ENCODE peak calls at places on chromosomes 1 and 21, in nine cellular contexts. B, P, S, T, D, I, C, Z and Q are unnamed samples.

GRCh38 chr1:188170935-188171334 is 1342.2 kb downstream of the PLA2G4A start:
- DNase-seq in B (no peak), P (no peak), S (no peak), T (no peak), D (no peak), I (no peak), C (no peak), Z (no peak), Q (no peak)

GRCh38 chr21:29349702-29350101 is 51.0 kb downstream of the BACH1 start:
- DNase-seq in B (no peak), P (no peak), S (no peak), T (peak), D (no peak), I (no peak), C (no peak), Z (no peak), Q (no peak)

GRCh38 chr21:17343055-17343454 is 169.8 kb upstream of the CXADR start:
- DNase-seq in B (no peak), P (no peak), S (no peak), T (no peak), D (peak), I (no peak), C (no peak), Z (no peak), Q (no peak)

GRCh38 chr1:6128276-6129081 is 51.6 kb downstream of the CHD5 start:
- DNase-seq in B (no peak), P (no peak), S (no peak), T (no peak), D (no peak), I (no peak), C (no peak), Z (no peak), Q (no peak)

GRCh38 chr21:26887241-26887640 is 42.0 kb upstream of the ADAMTS1 start:
- DNase-seq in B (no peak), P (peak), S (no peak), T (no peak), D (no peak), I (no peak), C (no peak), Z (no peak), Q (no peak)

GRCh38 chr1:25874635-25875153 is 814 bp downstream of the PAQR7 start:
- DNase-seq in B (no peak), P (no peak), S (no peak), T (no peak), D (no peak), I (peak), C (no peak), Z (no peak), Q (no peak)

GRCh38 chr1:228548788-228549187 is 61.6 kb downstream of the RNF187 start:
- DNase-seq in B (no peak), P (no peak), S (no peak), T (no peak), D (no peak), I (no peak), C (no peak), Z (no peak), Q (no peak)

GRCh38 chr1:162349635-162350330 is 26.9 kb downstream of the SPATA46 start:
- DNase-seq in B (no peak), P (peak), S (no peak), T (no peak), D (peak), I (no peak), C (no peak), Z (no peak), Q (no peak)

GRCh38 chr1:35925741-35926140 is 5.2 kb upstream of the AGO3 start:
- DNase-seq in B (no peak), P (no peak), S (no peak), T (no peak), D (no peak), I (no peak), C (no peak), Z (no peak), Q (no peak)

GRCh38 chr1:9860887-9861286 is 37.1 kb upstream of the CLSTN1 start:
- DNase-seq in B (no peak), P (no peak), S (no peak), T (no peak), D (no peak), I (no peak), C (no peak), Z (no peak), Q (no peak)

GRCh38 chr1:226111865-226112395 is 49.4 kb downstream of the H3-3A start:
- DNase-seq in B (no peak), P (no peak), S (no peak), T (no peak), D (no peak), I (no peak), C (no peak), Z (no peak), Q (no peak)

GRCh38 chr1:183590225-183591191 is at the start of gene NCF2:
- DNase-seq in B (no peak), P (no peak), S (peak), T (no peak), D (no peak), I (peak), C (peak), Z (peak), Q (no peak)

GRCh38 chr1:53084589-53084971 is 22.6 kb downstream of the PODN start:
- DNase-seq in B (no peak), P (no peak), S (no peak), T (no peak), D (no peak), I (no peak), C (no peak), Z (no peak), Q (no peak)

GRCh38 chr1:33985656-33986055 is 121.8 kb downstream of the HMGB4 start:
- DNase-seq in B (no peak), P (no peak), S (peak), T (no peak), D (no peak), I (no peak), C (no peak), Z (no peak), Q (peak)

GRCh38 chr1:233406339-233406960 is 78.9 kb downstream of the MAP3K21 start:
- DNase-seq in B (no peak), P (no peak), S (no peak), T (no peak), D (no peak), I (no peak), C (no peak), Z (no peak), Q (no peak)

GRCh38 chr1:91741301-91741700 is 144.7 kb downstream of the TGFBR3 start:
- DNase-seq in B (no peak), P (no peak), S (no peak), T (no peak), D (no peak), I (no peak), C (no peak), Z (no peak), Q (no peak)

GRCh38 chr1:27403065-27403726 is 10.8 kb downstream of the GPR3 start:
- DNase-seq in B (no peak), P (no peak), S (no peak), T (no peak), D (peak), I (peak), C (no peak), Z (peak), Q (peak)

GRCh38 chr1:116954450-116954849 is 44.7 kb downstream of the PTGFRN start:
- DNase-seq in B (no peak), P (no peak), S (no peak), T (no peak), D (no peak), I (no peak), C (no peak), Z (no peak), Q (peak)

GRCh38 chr1:229012823-229013222 is 258.1 kb upstream of the RAB4A start:
- DNase-seq in B (no peak), P (no peak), S (no peak), T (no peak), D (no peak), I (no peak), C (no peak), Z (no peak), Q (no peak)

GRCh38 chr1:34176830-34177613 is at the start of gene C1orf94:
- DNase-seq in B (no peak), P (no peak), S (no peak), T (peak), D (no peak), I (no peak), C (no peak), Z (no peak), Q (no peak)

GRCh38 chr1:70403759-70404158 is 7.3 kb upstream of the CTH start:
- DNase-seq in B (no peak), P (no peak), S (no peak), T (no peak), D (no peak), I (no peak), C (no peak), Z (no peak), Q (no peak)

GRCh38 chr1:63073530-63074306 is 248.6 kb upstream of the FOXD3 start:
- DNase-seq in B (no peak), P (no peak), S (no peak), T (peak), D (no peak), I (no peak), C (no peak), Z (peak), Q (no peak)

GRCh38 chr1:55071477-55071876 is 32.1 kb downstream of the PCSK9 start:
- DNase-seq in B (no peak), P (peak), S (no peak), T (no peak), D (peak), I (no peak), C (peak), Z (no peak), Q (no peak)

GRCh38 chr1:109624215-109625010 is 4.8 kb downstream of the AMPD2 start:
- DNase-seq in B (no peak), P (no peak), S (no peak), T (peak), D (no peak), I (no peak), C (peak), Z (peak), Q (no peak)

GRCh38 chr1:1163538-1164070 is 10.1 kb upstream of the TTLL10 start:
- DNase-seq in B (no peak), P (no peak), S (no peak), T (no peak), D (no peak), I (no peak), C (no peak), Z (no peak), Q (no peak)

GRCh38 chr1:20110679-20111078 is 8.7 kb downstream of the PLA2G2D start:
- DNase-seq in B (no peak), P (peak), S (no peak), T (no peak), D (no peak), I (no peak), C (no peak), Z (no peak), Q (peak)

GRCh38 chr1:20931930-20932436 is 144.9 kb upstream of the HP1BP3 start:
- DNase-seq in B (no peak), P (no peak), S (no peak), T (no peak), D (no peak), I (no peak), C (no peak), Z (no peak), Q (no peak)

GRCh38 chr1:223844962-223845809 is 561 bp downstream of the TP53BP2 start:
- DNase-seq in B (peak), P (no peak), S (peak), T (peak), D (peak), I (peak), C (peak), Z (peak), Q (peak)

GRCh38 chr1:147208619-147209018 is 16.5 kb downstream of the FMO5 start:
- DNase-seq in B (no peak), P (no peak), S (no peak), T (no peak), D (no peak), I (no peak), C (no peak), Z (no peak), Q (no peak)

GRCh38 chr21:34008618-34009017 is 64.8 kb upstream of the MRPS6 start:
- DNase-seq in B (no peak), P (no peak), S (no peak), T (no peak), D (no peak), I (no peak), C (no peak), Z (no peak), Q (no peak)

GRCh38 chr1:45929257-45929687 is 125.9 kb downstream of the MAST2 start:
- DNase-seq in B (no peak), P (peak), S (no peak), T (no peak), D (peak), I (no peak), C (no peak), Z (no peak), Q (no peak)

GRCh38 chr1:194487172-194487571 is 1300.8 kb upstream of the B3GALT2 start:
- DNase-seq in B (no peak), P (no peak), S (no peak), T (no peak), D (no peak), I (no peak), C (no peak), Z (no peak), Q (no peak)

GRCh38 chr1:243500506-243500905 is 244.7 kb downstream of the SDCCAG8 start:
- DNase-seq in B (no peak), P (no peak), S (no peak), T (no peak), D (no peak), I (no peak), C (no peak), Z (no peak), Q (no peak)

GRCh38 chr21:33261635-33262034 is 4.5 kb upstream of the IL10RB start:
- DNase-seq in B (no peak), P (peak), S (no peak), T (no peak), D (peak), I (no peak), C (peak), Z (peak), Q (peak)

GRCh38 chr1:150363426-150364230 is at the start of gene RPRD2:
- DNase-seq in B (peak), P (peak), S (peak), T (peak), D (peak), I (peak), C (peak), Z (peak), Q (peak)